ENCODE peak calls at places on chromosomes 4 and X, in ten cellular contexts. H is OCI-LY7; Q is left lung; F is HAP-1; Z is upper lobe of left lung; O is tibial nerve; I is foreskin keratinocyte; G is Panc1; V is CD8-positive, alpha-beta memory T cell; E is kidney. C is an unnamed sample.

GRCh38 chr4:87543835-87544461 is 14.8 kb upstream of the SPARCL1 start:
- DNase-seq in V (no peak), E (no peak), Z (no peak), I (no peak), Q (no peak), H (no peak), O (no peak), G (no peak), F (peak; percentile 25), C (no peak)

GRCh38 chr4:178264001-178264400 is 821.8 kb upstream of the AGA start:
- DNase-seq in V (no peak), I (no peak), H (no peak), Z (no peak), Q (no peak), G (no peak), F (no peak), O (no peak), E (no peak), C (no peak)

GRCh38 chr4:153142700-153143438 is 61.4 kb upstream of the TRIM2 start:
- DNase-seq in O (peak; percentile 35), G (peak; percentile 48), F (peak; percentile 82), Q (no peak), E (peak; percentile 82), V (no peak), H (peak; percentile 72), I (peak; percentile 47), Z (peak; percentile 78), C (peak; percentile 75)

GRCh38 chr4:62640296-62640695 is 1440.2 kb downstream of the ADGRL3 start:
- DNase-seq in I (peak; percentile 54), V (no peak), Z (no peak), G (no peak), E (no peak), O (no peak), H (no peak), F (no peak), Q (no peak), C (no peak)

GRCh38 chr4:752196-752861 is 46.7 kb downstream of the PCGF3 start:
- DNase-seq in V (no peak), O (no peak), G (no peak), Q (peak; percentile 62), F (no peak), H (no peak), I (no peak), E (no peak), Z (no peak), C (no peak)

GRCh38 chr4:148284526-148285193 is 157.6 kb downstream of the NR3C2 start:
- DNase-seq in H (no peak), I (no peak), E (no peak), Q (no peak), V (no peak), O (no peak), G (no peak), F (no peak), Z (no peak), C (no peak)

GRCh38 chr4:16225996-16226815 is at the start of gene TAPT1:
- DNase-seq in Z (peak; percentile 85), H (peak; percentile 81), G (no peak), Q (peak; percentile 97), F (peak; percentile 86), I (no peak), E (peak; percentile 94), O (peak; percentile 61), V (peak; percentile 68), C (peak; percentile 73)

GRCh38 chr4:171849823-171850222 is 36.6 kb downstream of the GALNTL6 start:
- DNase-seq in F (no peak), G (no peak), O (no peak), V (no peak), H (no peak), Z (no peak), I (no peak), Q (no peak), E (no peak), C (no peak)

GRCh38 chr4:133741766-133742165 is 459.8 kb downstream of the PABPC4L start:
- DNase-seq in V (no peak), Q (no peak), H (no peak), O (no peak), E (no peak), G (no peak), Z (no peak), I (no peak), F (no peak), C (no peak)

GRCh38 chr4:65050786-65051185 is 619.5 kb downstream of the EPHA5 start:
- DNase-seq in G (no peak), Q (no peak), Z (no peak), F (no peak), V (no peak), H (no peak), E (no peak), O (no peak), I (no peak), C (no peak)

GRCh38 chr4:165343353-165344191 is 16.1 kb downstream of the MSMO1 start:
- DNase-seq in O (no peak), V (no peak), Z (no peak), E (no peak), Q (no peak), F (no peak), H (peak; percentile 42), G (no peak), I (peak; percentile 53), C (no peak)

DNA sequence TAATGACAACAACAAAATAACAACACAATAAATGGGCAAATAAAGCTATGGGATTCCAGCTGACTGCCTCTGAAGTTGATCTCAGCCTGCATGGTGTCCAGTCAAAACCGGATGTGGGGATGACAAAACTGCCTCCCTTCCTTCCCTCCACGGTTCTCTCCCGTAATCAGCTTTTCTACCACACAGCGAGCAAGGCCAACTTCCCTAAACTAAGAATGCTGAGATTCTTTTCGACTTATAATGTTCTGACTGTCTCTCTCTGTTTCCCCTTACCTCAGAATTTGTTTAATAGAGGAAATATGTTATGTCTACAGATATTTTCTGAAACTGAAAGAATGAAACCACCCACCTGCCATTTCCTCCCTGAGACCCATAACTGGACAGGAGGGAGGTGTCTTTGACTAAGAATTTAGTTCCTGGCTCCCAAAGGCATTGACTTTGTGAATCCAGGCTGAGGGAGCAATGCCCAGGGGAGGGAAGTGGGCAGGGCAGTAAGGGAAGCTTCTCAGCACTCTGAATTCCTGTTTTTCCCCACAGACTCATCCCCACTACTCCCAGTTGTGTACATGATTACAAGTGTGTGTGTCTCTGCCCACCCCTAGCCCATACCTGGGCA is 1.0 kb upstream of the TLR1 start:
- DNase-seq in Z (peak; percentile 59), O (no peak), G (no peak), H (peak; percentile 85), E (no peak), I (no peak), F (no peak), V (no peak), Q (no peak), C (peak; percentile 79)
- H3K4me1 ChIP-seq in Z (peaks cover 14% of the 10 kb centered on the region), O (peaks cover 22% of the 10 kb centered on the region), G (peaks cover 4% of the 10 kb centered on the region), H (peaks cover 26% of the 10 kb centered on the region), E (peaks cover 3% of the 10 kb centered on the region), I (peaks cover 9% of the 10 kb centered on the region), F (no peaks in the 10 kb centered on the region), V (peaks cover 8% of the 10 kb centered on the region), Q (peaks cover 6% of the 10 kb centered on the region), C (peaks cover 6% of the 10 kb centered on the region)

DNA sequence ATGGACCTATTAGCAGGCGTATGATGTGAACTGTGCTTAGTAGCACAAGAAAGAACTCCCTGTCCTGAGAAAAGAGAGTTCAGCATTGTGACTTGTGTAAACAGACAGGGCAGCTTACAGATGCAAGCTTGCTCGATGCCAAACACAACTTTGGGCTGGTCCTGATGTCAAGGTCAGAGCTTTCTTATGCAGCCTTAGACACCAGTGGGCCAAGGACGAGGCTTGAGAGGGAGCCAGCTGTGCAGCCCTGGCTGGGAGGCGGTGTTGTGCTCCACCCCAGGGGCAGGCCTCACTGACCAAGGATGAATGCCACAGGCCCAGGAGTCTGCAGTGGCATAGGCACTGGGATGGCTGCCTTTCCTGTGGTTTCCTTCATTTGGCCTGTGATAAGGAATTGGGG is 35.4 kb downstream of the JADE1 start:
- DNase-seq in V (no peak), E (peak; percentile 78), H (no peak), G (no peak), Z (peak; percentile 21), O (peak; percentile 74), F (no peak), Q (no peak), I (no peak), C (no peak)
- H3K4me1 ChIP-seq in V (peaks cover 11% of the 10 kb centered on the region), E (peaks cover 18% of the 10 kb centered on the region), H (peaks cover 2% of the 10 kb centered on the region), G (no peaks in the 10 kb centered on the region), Z (peaks cover 26% of the 10 kb centered on the region), O (peaks cover 7% of the 10 kb centered on the region), F (no peaks in the 10 kb centered on the region), Q (no peaks in the 10 kb centered on the region), I (no peaks in the 10 kb centered on the region), C (no peaks in the 10 kb centered on the region)

GRCh38 chr4:184808719-184809062 is 17.1 kb downstream of the ACSL1 start:
- DNase-seq in O (no peak), Q (no peak), E (no peak), I (no peak), F (no peak), G (no peak), V (no peak), H (no peak), Z (no peak), C (no peak)

GRCh38 chr4:184806711-184807110 is 19.1 kb downstream of the ACSL1 start:
- DNase-seq in O (no peak), Q (no peak), H (no peak), I (no peak), G (no peak), E (no peak), V (no peak), F (no peak), Z (no peak), C (no peak)

GRCh38 chr4:184807797-184808718 is 17.7 kb downstream of the ACSL1 start:
- DNase-seq in H (no peak), E (no peak), F (peak; percentile 82), O (no peak), Z (peak; percentile 73), G (no peak), I (peak; percentile 68), V (no peak), Q (no peak), C (no peak)

GRCh38 chr4:184806246-184806550 is 19.6 kb downstream of the ACSL1 start:
- DNase-seq in F (no peak), G (no peak), O (no peak), Q (no peak), E (no peak), Z (peak; percentile 30), V (no peak), H (no peak), I (no peak), C (no peak)

DNA sequence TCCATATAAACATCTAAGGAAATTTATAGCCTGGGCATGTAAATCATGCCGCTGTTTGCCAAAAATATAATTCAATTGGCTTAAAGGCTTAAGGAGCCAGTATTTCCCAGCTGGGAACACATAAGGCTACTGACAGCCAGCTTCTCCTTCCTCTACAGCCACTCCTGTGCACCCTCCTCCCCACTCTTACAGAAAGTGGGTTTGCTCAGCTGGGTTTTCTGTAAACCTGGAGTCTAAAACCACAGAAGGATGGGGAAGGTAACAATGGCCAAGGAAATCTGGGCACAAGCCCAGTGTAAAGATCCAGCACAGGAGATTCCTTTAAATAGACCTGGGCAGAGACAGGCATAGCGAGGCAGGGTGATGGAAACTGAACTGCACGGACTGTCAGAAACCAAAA is 18.5 kb downstream of the ACSL1 start:
- DNase-seq in V (no peak), Q (no peak), O (no peak), I (no peak), E (no peak), F (no peak), Z (peak; percentile 72), G (no peak), H (no peak), C (peak; percentile 29)
- H3K4me1 ChIP-seq in V (no peaks in the 10 kb centered on the region), Q (peaks cover 11% of the 10 kb centered on the region), O (peaks cover 32% of the 10 kb centered on the region), I (peaks cover 20% of the 10 kb centered on the region), E (peaks cover 38% of the 10 kb centered on the region), F (peaks cover 24% of the 10 kb centered on the region), Z (peaks cover 9% of the 10 kb centered on the region), G (peaks cover 9% of the 10 kb centered on the region), H (peaks cover 20% of the 10 kb centered on the region), C (no peaks in the 10 kb centered on the region)

GRCh38 chrX:153560000-153560399 is 38.9 kb downstream of the CCNQ start:
- DNase-seq in Q (no peak), F (no peak), O (no peak), V (no peak), I (no peak), Z (no peak), G (no peak), E (no peak), H (no peak), C (no peak)
- H3K4me1 ChIP-seq in Q (no peaks in the 10 kb centered on the region), F (no peaks in the 10 kb centered on the region), O (no peaks in the 10 kb centered on the region), V (no peaks in the 10 kb centered on the region), I (no peaks in the 10 kb centered on the region), Z (no peaks in the 10 kb centered on the region), G (no peaks in the 10 kb centered on the region), E (no peaks in the 10 kb centered on the region), H (no peaks in the 10 kb centered on the region), C (no peaks in the 10 kb centered on the region)

C was measured in Peyer's patch.